ENCODE peak calls at places on chromosome 16, in four cellular contexts. F is SK-N-SH, J is WTC11, U is GM12878. Q is an unnamed sample.

GRCh38 chr16:21265104-21265825 is 12.8 kb downstream of the CRYM start:
- DNase-seq in J (no peak), F (no peak), U (no peak), Q (no peak)

GRCh38 chr16:50265716-50266336 is 525 bp upstream of the ADCY7 start:
- DNase-seq in J (no peak), F (no peak), U (no peak), Q (no peak)

GRCh38 chr16:9481749-9482148 is 390.3 kb downstream of the HAPSTR1 start:
- DNase-seq in J (no peak), U (no peak), F (no peak), Q (no peak)

GRCh38 chr16:69672998-69673713 is 53.2 kb downstream of the NQO1 start:
- DNase-seq in U (no peak), F (no peak), J (no peak), Q (no peak)

GRCh38 chr16:46996391-46996790 is 22.9 kb upstream of the DNAJA2 start:
- DNase-seq in J (peak; percentile 35), F (no peak), U (no peak), Q (no peak)

GRCh38 chr16:65769776-65770438 is 596.6 kb upstream of the CDH5 start:
- DNase-seq in J (no peak), U (no peak), F (no peak), Q (peak; percentile 39)

GRCh38 chr16:27243725-27244362 is 24.7 kb downstream of the NSMCE1 start:
- DNase-seq in J (no peak), U (no peak), F (no peak), Q (no peak)

GRCh38 chr16:8756755-8757154 is 40.7 kb downstream of the TMEM186 start:
- DNase-seq in J (no peak), F (no peak), U (no peak), Q (no peak)

GRCh38 chr16:28528463-28528867 is 10.3 kb downstream of the NUPR1 start:
- DNase-seq in F (no peak), U (no peak), J (no peak), Q (no peak)

GRCh38 chr16:69509125-69509524 is 56.6 kb upstream of the NFAT5 start:
- DNase-seq in F (no peak), J (no peak), U (no peak), Q (no peak)

GRCh38 chr16:56355786-56356275 is 69.5 kb downstream of the AMFR start:
- DNase-seq in J (peak; percentile 10), F (peak; percentile 37), U (no peak), Q (peak; percentile 76)

GRCh38 chr16:66741131-66741900 is 10.1 kb downstream of the DYNC1LI2 start:
- DNase-seq in J (no peak), U (no peak), F (peak; percentile 79), Q (peak; percentile 35)

GRCh38 chr16:17222756-17223411 is 247.9 kb downstream of the XYLT1 start:
- DNase-seq in F (no peak), U (no peak), J (peak; percentile 17), Q (no peak)

GRCh38 chr16:49336581-49336980 is 37.0 kb upstream of the C16orf78 start:
- DNase-seq in U (no peak), J (no peak), F (no peak), Q (no peak)

GRCh38 chr16:69514366-69514765 is 51.4 kb upstream of the NFAT5 start:
- DNase-seq in F (no peak), U (no peak), J (no peak), Q (no peak)

GRCh38 chr16:19393226-19394074 is 24.2 kb upstream of the TMC5 start:
- DNase-seq in U (no peak), J (no peak), F (no peak), Q (no peak)

GRCh38 chr16:228151-228855 is 946 bp downstream of the LUC7L start:
- DNase-seq in F (no peak), U (no peak), J (no peak), Q (peak; percentile 45)

GRCh38 chr16:84315422-84315821 is 20.7 kb downstream of the WFDC1 start:
- DNase-seq in F (no peak), J (no peak), U (no peak), Q (no peak)

GRCh38 chr16:53678756-53679334 is 24.8 kb downstream of the RPGRIP1L start:
- DNase-seq in J (no peak), F (no peak), U (no peak), Q (no peak)

GRCh38 chr16:74107795-74108610 is 188.6 kb upstream of the PSMD7 start:
- DNase-seq in J (peak; percentile 80), F (no peak), U (peak; percentile 16), Q (peak; percentile 52)

GRCh38 chr16:12551946-12552345 is 251.7 kb downstream of the CPPED1 start:
- DNase-seq in J (no peak), U (no peak), F (no peak), Q (no peak)
- TF ChIP-seq USF1 in J (no peak), U (no peak), F (no peak), Q (no peak)

GRCh38 chr16:3051489-3051888 is 5.1 kb downstream of the MMP25 start:
- DNase-seq in U (no peak), J (no peak), F (no peak), Q (no peak)
- TF ChIP-seq USF1 in U (no peak), J (no peak), F (no peak), Q (no peak)

GRCh38 chr16:31377210-31377903 is 15.8 kb upstream of the ITGAD start:
- DNase-seq in U (no peak), F (no peak), J (no peak), Q (no peak)
- TF ChIP-seq USF1 in U (no peak), F (no peak), J (no peak), Q (no peak)

DNA sequence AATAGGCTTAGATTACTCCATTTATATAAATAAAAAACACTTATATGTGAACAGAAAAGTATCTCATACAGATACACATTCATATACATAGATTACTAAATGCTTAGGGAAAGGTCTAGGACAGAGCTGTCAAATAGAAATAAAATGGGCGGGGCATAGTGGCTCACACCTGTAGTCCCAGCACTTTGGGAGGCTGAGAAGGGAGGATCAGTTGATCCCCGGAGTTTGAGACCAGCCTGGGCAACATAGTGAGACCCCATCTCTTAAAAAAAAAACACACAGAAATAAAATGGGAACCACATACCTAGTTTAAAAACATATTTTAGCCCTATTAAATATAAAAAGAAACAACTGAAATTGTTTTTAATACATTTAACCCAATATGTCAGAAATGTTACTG is 58.9 kb downstream of the CFDP1 start:
- DNase-seq in F (no peak), J (no peak), U (no peak), Q (no peak)
- TF ChIP-seq USF1 in F (no peak), J (no peak), U (no peak), Q (no peak)

GRCh38 chr16:57447142-57447962 is at the start of the genes CIAPIN1 and COQ9:
- DNase-seq in J (peak; percentile 92), F (peak; percentile 96), U (peak; percentile 74), Q (peak; percentile 95)

GRCh38 chr16:57444711-57445110 is 2.5 kb downstream of the CIAPIN1 start:
- DNase-seq in U (no peak), J (no peak), F (no peak), Q (no peak)

GRCh38 chr16:57452021-57452420 is 4.7 kb downstream of the COQ9 start:
- DNase-seq in F (no peak), U (no peak), J (no peak), Q (no peak)

GRCh38 chr16:57445510-57445909 is 1.7 kb downstream of the CIAPIN1 start:
- DNase-seq in J (no peak), F (no peak), U (no peak), Q (no peak)

DNA sequence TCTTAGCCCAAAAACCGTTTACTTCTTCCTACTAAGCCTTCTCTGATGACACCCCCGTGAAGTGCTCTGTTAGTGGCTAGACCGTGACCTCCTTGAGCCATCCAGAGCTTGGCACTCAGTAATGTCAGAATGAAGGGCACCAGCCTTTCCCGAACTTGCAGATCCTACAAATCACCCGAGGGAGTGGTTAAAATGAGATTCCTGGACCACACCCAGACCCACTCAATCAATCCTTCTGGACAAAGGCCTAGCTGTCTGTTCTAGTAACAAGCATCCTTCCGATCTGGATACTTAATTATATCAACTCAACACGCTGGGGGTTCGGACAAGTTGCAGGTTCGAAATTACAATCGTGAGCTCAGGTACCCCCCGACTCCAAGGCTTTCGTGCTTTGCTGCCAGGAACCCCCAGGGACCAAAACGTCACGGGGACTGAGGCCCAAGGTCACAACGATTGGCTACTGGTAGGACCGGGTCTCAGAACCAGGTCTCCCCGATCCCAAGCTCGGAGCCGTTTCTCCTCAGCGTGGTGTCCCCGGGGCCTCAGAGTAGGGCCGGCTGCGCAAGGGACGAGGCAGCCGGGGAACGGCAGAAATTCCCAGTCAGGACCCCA is 549 bp downstream of the CIAPIN1 start:
- DNase-seq in F (peak; percentile 37), U (no peak), J (no peak), Q (peak; percentile 57)
- TF ChIP-seq USF1 in F (no peak), U (no peak), J (no peak), Q (no peak)

GRCh38 chr16:4404967-4405696 is 11.3 kb downstream of the CORO7 start:
- DNase-seq in F (peak; percentile 15), J (no peak), U (no peak), Q (no peak)
- TF ChIP-seq USF1 in F (no peak), J (no peak), U (no peak), Q (no peak)

GRCh38 chr16:15031179-15031578 is 24.7 kb downstream of the NTAN1 start:
- DNase-seq in J (no peak), F (no peak), U (no peak), Q (no peak)

GRCh38 chr16:15034266-15035162 is 21.4 kb downstream of the NTAN1 start:
- DNase-seq in J (no peak), F (no peak), U (no peak), Q (no peak)

GRCh38 chr16:15031596-15031995 is 24.3 kb downstream of the NTAN1 start:
- DNase-seq in U (no peak), J (no peak), F (no peak), Q (no peak)

GRCh38 chr16:15033309-15033707 is 22.6 kb downstream of the NTAN1 start:
- DNase-seq in J (no peak), U (no peak), F (peak; percentile 72), Q (no peak)

GRCh38 chr16:15032547-15033308 is 23.1 kb downstream of the NTAN1 start:
- DNase-seq in J (no peak), U (no peak), F (no peak), Q (no peak)
- TF ChIP-seq USF1 in J (no peak), U (no peak), F (no peak), Q (no peak)